ENCODE peak calls at places on chromosomes 3 and 15, in four cellular contexts. V, Z, I and T are unnamed samples.

GRCh38 chr15:22257668-22258401 is 177.5 kb downstream of the OR4M2 start:
- DNase-seq in V (no peak), Z (no peak), I (no peak), T (no peak)

GRCh38 chr15:63322541-63322940 is 45.1 kb downstream of the APH1B start:
- DNase-seq in V (peak), Z (peak), I (no peak), T (peak)

GRCh38 chr15:63502137-63502801 is 2.1 kb upstream of the USP3 start:
- DNase-seq in V (peak), Z (no peak), I (no peak), T (no peak)

GRCh38 chr15:41429003-41429890 is 12.4 kb downstream of the RTF1 start:
- DNase-seq in V (peak), Z (no peak), I (no peak), T (no peak)

GRCh38 chr15:27573800-27574485 is 525.2 kb downstream of the OCA2 start:
- DNase-seq in V (no peak), Z (no peak), I (no peak), T (no peak)

GRCh38 chr3:106425021-106425420 is 556.2 kb upstream of the CBLB start:
- DNase-seq in V (peak), Z (no peak), I (no peak), T (peak)

GRCh38 chr15:78167227-78167888 is 18.2 kb downstream of the IDH3A start:
- DNase-seq in V (no peak), Z (no peak), I (no peak), T (no peak)

GRCh38 chr3:182527745-182528144 is 265.6 kb upstream of the ATP11B start:
- DNase-seq in V (no peak), Z (no peak), I (no peak), T (no peak)

GRCh38 chr3:49630784-49631183 is 43.4 kb upstream of the APEH start:
- DNase-seq in V (no peak), Z (no peak), I (no peak), T (no peak)

GRCh38 chr3:127572186-127572585 is 18.3 kb downstream of the TPRA1 start:
- DNase-seq in V (no peak), Z (no peak), I (no peak), T (no peak)

GRCh38 chr15:80780416-80781221 is 1.4 kb downstream of the CEMIP start:
- DNase-seq in V (peak), Z (no peak), I (peak), T (peak)

GRCh38 chr3:100006570-100007271 is 107.6 kb downstream of the FILIP1L start:
- DNase-seq in V (peak), Z (no peak), I (no peak), T (peak)

GRCh38 chr3:30075514-30075913 is 530.9 kb upstream of the TGFBR2 start:
- DNase-seq in V (no peak), Z (no peak), I (no peak), T (peak)

GRCh38 chr15:65305776-65306175 is 1.3 kb downstream of the RNU5B-1 start:
- DNase-seq in V (no peak), Z (no peak), I (no peak), T (no peak)

GRCh38 chr15:66883322-66883911 is 181.4 kb downstream of the SMAD6 start:
- DNase-seq in V (peak), Z (no peak), I (no peak), T (peak)

GRCh38 chr3:43695863-43696262 is 5.1 kb downstream of the ABHD5 start:
- DNase-seq in V (no peak), Z (no peak), I (no peak), T (no peak)

GRCh38 chr3:45966969-45967640 is 23.8 kb downstream of the CXCR6 start:
- DNase-seq in V (no peak), Z (no peak), I (peak), T (no peak)

GRCh38 chr3:38493019-38493418 is 3.1 kb upstream of the EXOG start:
- DNase-seq in V (peak), Z (no peak), I (no peak), T (peak)

GRCh38 chr3:55619186-55619808 is 132.2 kb upstream of the WNT5A start:
- DNase-seq in V (no peak), Z (no peak), I (no peak), T (no peak)

GRCh38 chr3:176988795-176989194 is 208.5 kb downstream of the TBL1XR1 start:
- DNase-seq in V (no peak), Z (no peak), I (no peak), T (no peak)

GRCh38 chr15:27589782-27590181 is 509.3 kb downstream of the OCA2 start:
- DNase-seq in V (no peak), Z (no peak), I (no peak), T (no peak)

GRCh38 chr15:49813615-49814014 is 192.8 kb downstream of the DTWD1 start:
- DNase-seq in V (no peak), Z (no peak), I (no peak), T (peak)